ENCODE peak calls at places on chromosomes 2 and 18, in ten cellular contexts. One of them, this sample, is unnamed.

GRCh38 chr2:130370490-130370889 is 14.6 kb downstream of the PTPN18 start:
- DNase-seq in spleen: peak
- DNase-seq in HCT116: no peak
- DNase-seq in GM12891: no peak
- DNase-seq in GM12892: no peak
- DNase-seq in HL-60: no peak
- DNase-seq in H1: no peak
- DNase-seq in breast epithelium: no peak
- DNase-seq in upper lobe of left lung: no peak
- DNase-seq in SK-N-SH: no peak
- DNase-seq in this sample: peak

GRCh38 chr18:41324020-41324791 is 630.8 kb upstream of the PIK3C3 start:
- DNase-seq in GM12891: no peak
- DNase-seq in breast epithelium: no peak
- DNase-seq in upper lobe of left lung: no peak
- DNase-seq in SK-N-SH: no peak
- DNase-seq in HL-60: no peak
- DNase-seq in spleen: no peak
- DNase-seq in H1: no peak
- DNase-seq in GM12892: no peak
- DNase-seq in HCT116: no peak
- DNase-seq in this sample: no peak

GRCh38 chr18:316391-316790 is 48.5 kb upstream of the THOC1 start:
- DNase-seq in H1: no peak
- DNase-seq in SK-N-SH: no peak
- DNase-seq in spleen: no peak
- DNase-seq in GM12891: no peak
- DNase-seq in GM12892: no peak
- DNase-seq in breast epithelium: no peak
- DNase-seq in HL-60: no peak
- DNase-seq in HCT116: no peak
- DNase-seq in upper lobe of left lung: no peak
- DNase-seq in this sample: no peak

GRCh38 chr2:150486539-150487484 is 655 bp downstream of the RND3 start:
- DNase-seq in spleen: no peak
- DNase-seq in H1: peak
- DNase-seq in upper lobe of left lung: peak
- DNase-seq in HL-60: no peak
- DNase-seq in GM12891: peak
- DNase-seq in GM12892: peak
- DNase-seq in HCT116: no peak
- DNase-seq in SK-N-SH: peak
- DNase-seq in breast epithelium: peak
- DNase-seq in this sample: peak

GRCh38 chr18:54607213-54607934 is 16.3 kb downstream of the DYNAP start:
- DNase-seq in breast epithelium: peak
- DNase-seq in SK-N-SH: no peak
- DNase-seq in HL-60: no peak
- DNase-seq in H1: peak
- DNase-seq in HCT116: no peak
- DNase-seq in upper lobe of left lung: no peak
- DNase-seq in GM12891: no peak
- DNase-seq in GM12892: no peak
- DNase-seq in spleen: no peak
- DNase-seq in this sample: no peak

GRCh38 chr2:29374823-29375222 is 259.6 kb downstream of the CLIP4 start:
- DNase-seq in H1: no peak
- DNase-seq in SK-N-SH: no peak
- DNase-seq in HL-60: no peak
- DNase-seq in HCT116: no peak
- DNase-seq in GM12892: no peak
- DNase-seq in upper lobe of left lung: no peak
- DNase-seq in GM12891: no peak
- DNase-seq in breast epithelium: no peak
- DNase-seq in spleen: no peak
- DNase-seq in this sample: no peak

GRCh38 chr2:118609138-118609537 is 238.3 kb downstream of the EN1 start:
- DNase-seq in GM12892: no peak
- DNase-seq in HCT116: no peak
- DNase-seq in spleen: no peak
- DNase-seq in HL-60: no peak
- DNase-seq in upper lobe of left lung: no peak
- DNase-seq in GM12891: no peak
- DNase-seq in SK-N-SH: no peak
- DNase-seq in H1: no peak
- DNase-seq in breast epithelium: no peak
- DNase-seq in this sample: no peak

GRCh38 chr2:188786368-188786781 is 187.8 kb upstream of the COL3A1 start:
- DNase-seq in breast epithelium: no peak
- DNase-seq in H1: no peak
- DNase-seq in SK-N-SH: no peak
- DNase-seq in spleen: no peak
- DNase-seq in GM12891: no peak
- DNase-seq in GM12892: no peak
- DNase-seq in upper lobe of left lung: no peak
- DNase-seq in HL-60: no peak
- DNase-seq in HCT116: peak
- DNase-seq in this sample: no peak

DNA sequence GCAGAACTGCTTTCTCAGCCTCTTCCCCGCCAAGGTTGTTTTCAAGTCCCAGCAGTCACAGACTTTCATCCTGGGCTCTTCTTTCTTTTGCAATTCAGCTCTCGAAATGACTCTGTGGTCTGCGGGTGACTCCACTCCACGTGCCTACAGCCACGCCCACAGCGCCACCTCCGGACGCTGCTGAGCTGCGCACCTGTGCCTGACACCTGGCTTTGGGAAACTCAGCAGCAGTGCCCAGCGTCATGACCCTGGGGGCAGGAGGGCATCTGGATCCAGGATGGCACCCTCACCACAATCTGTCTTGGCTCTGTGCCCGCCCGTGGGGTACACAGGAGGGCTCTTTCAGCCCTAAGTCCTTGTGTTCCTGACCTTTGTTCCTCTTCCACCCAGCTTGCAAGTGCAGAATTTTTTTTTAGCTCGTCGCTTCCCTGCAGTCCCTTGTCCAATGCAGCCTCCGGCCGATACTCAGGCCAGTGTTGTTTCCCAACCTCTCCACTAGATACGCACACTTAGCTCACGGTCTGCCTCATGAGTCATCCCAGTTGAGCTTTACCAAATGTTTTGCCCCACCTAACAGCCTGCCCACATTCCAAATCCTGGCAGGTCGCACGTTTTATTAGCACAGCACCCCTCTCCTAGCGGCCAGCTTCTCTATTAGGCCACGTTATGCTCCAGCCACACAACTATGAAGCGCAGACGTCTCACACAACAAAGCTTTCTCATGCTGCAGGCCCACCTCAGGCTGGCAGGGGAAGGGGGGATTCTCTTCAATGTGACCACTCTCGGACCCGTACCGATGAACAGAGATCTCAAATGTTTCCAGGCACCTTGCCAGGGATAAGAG is 6.5 kb upstream of the CAPN10 start:
- DNase-seq in HL-60: peak
- DNase-seq in GM12892: no peak
- DNase-seq in spleen: peak
- DNase-seq in H1: peak
- DNase-seq in GM12891: no peak
- DNase-seq in SK-N-SH: no peak
- DNase-seq in breast epithelium: peak
- DNase-seq in upper lobe of left lung: peak
- DNase-seq in HCT116: peak
- DNase-seq in this sample: no peak
- TF ChIP-seq POLR2AphosphoS5 in HL-60: peak
- TF ChIP-seq POLR2AphosphoS5 in GM12892: no peak
- TF ChIP-seq POLR2AphosphoS5 in spleen: peak
- TF ChIP-seq POLR2AphosphoS5 in H1: no peak
- TF ChIP-seq POLR2AphosphoS5 in GM12891: peak
- TF ChIP-seq POLR2AphosphoS5 in SK-N-SH: no peak
- TF ChIP-seq POLR2AphosphoS5 in breast epithelium: no peak
- TF ChIP-seq POLR2AphosphoS5 in upper lobe of left lung: peak
- TF ChIP-seq POLR2AphosphoS5 in HCT116: no peak
- TF ChIP-seq POLR2AphosphoS5 in this sample: no peak

GRCh38 chr2:27278010-27278409 is 2.8 kb downstream of the DNAJC5G start:
- DNase-seq in SK-N-SH: no peak
- DNase-seq in breast epithelium: no peak
- DNase-seq in spleen: no peak
- DNase-seq in H1: no peak
- DNase-seq in upper lobe of left lung: no peak
- DNase-seq in HCT116: no peak
- DNase-seq in HL-60: no peak
- DNase-seq in GM12891: no peak
- DNase-seq in GM12892: no peak
- DNase-seq in this sample: no peak
- TF ChIP-seq POLR2AphosphoS5 in SK-N-SH: no peak
- TF ChIP-seq POLR2AphosphoS5 in breast epithelium: no peak
- TF ChIP-seq POLR2AphosphoS5 in spleen: no peak
- TF ChIP-seq POLR2AphosphoS5 in H1: no peak
- TF ChIP-seq POLR2AphosphoS5 in upper lobe of left lung: no peak
- TF ChIP-seq POLR2AphosphoS5 in HCT116: no peak
- TF ChIP-seq POLR2AphosphoS5 in HL-60: no peak
- TF ChIP-seq POLR2AphosphoS5 in GM12891: no peak
- TF ChIP-seq POLR2AphosphoS5 in GM12892: no peak
- TF ChIP-seq POLR2AphosphoS5 in this sample: no peak

DNA sequence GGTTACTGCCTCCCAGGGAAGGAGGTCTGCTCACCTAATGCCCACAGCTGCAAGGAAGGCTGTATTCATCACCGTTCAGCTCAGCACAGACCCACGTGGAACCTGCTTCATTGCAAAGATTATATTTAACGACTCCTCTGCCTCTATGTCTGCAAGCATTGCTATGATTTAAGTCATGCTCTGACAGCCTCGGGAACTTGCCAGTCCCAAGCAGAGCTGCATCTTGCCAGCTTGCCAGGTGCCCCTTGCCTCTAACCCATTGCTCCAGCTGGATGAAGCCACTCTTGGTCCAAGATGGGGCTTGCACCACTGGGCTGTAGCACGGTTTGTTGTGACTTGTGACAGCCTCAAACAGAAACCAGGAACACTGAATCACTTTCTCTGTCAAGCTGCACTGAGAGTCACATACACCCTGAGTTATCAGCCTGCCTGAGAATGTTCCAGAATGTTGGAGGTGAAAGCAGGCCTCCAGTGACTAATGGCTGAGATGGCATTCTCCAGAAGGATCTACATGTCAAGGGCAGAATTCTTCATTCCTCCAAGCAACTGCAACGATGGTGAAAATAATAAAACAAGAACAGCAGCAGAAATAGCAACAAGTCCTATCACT is 651.1 kb upstream of the ID2 start:
- DNase-seq in HL-60: no peak
- DNase-seq in GM12891: no peak
- DNase-seq in H1: no peak
- DNase-seq in upper lobe of left lung: no peak
- DNase-seq in HCT116: no peak
- DNase-seq in spleen: no peak
- DNase-seq in breast epithelium: no peak
- DNase-seq in GM12892: no peak
- DNase-seq in SK-N-SH: no peak
- DNase-seq in this sample: no peak
- TF ChIP-seq POLR2AphosphoS5 in HL-60: no peak
- TF ChIP-seq POLR2AphosphoS5 in GM12891: no peak
- TF ChIP-seq POLR2AphosphoS5 in H1: no peak
- TF ChIP-seq POLR2AphosphoS5 in upper lobe of left lung: no peak
- TF ChIP-seq POLR2AphosphoS5 in HCT116: no peak
- TF ChIP-seq POLR2AphosphoS5 in spleen: no peak
- TF ChIP-seq POLR2AphosphoS5 in breast epithelium: no peak
- TF ChIP-seq POLR2AphosphoS5 in GM12892: no peak
- TF ChIP-seq POLR2AphosphoS5 in SK-N-SH: no peak
- TF ChIP-seq POLR2AphosphoS5 in this sample: no peak

GRCh38 chr18:44828080-44828479 is 147.4 kb downstream of the SETBP1 start:
- DNase-seq in SK-N-SH: no peak
- DNase-seq in breast epithelium: peak
- DNase-seq in upper lobe of left lung: no peak
- DNase-seq in GM12892: no peak
- DNase-seq in HCT116: no peak
- DNase-seq in HL-60: no peak
- DNase-seq in spleen: no peak
- DNase-seq in H1: no peak
- DNase-seq in GM12891: no peak
- DNase-seq in this sample: no peak

GRCh38 chr18:44824884-44825283 is 144.2 kb downstream of the SETBP1 start:
- DNase-seq in SK-N-SH: no peak
- DNase-seq in GM12892: no peak
- DNase-seq in H1: no peak
- DNase-seq in breast epithelium: no peak
- DNase-seq in upper lobe of left lung: no peak
- DNase-seq in HL-60: no peak
- DNase-seq in spleen: no peak
- DNase-seq in GM12891: no peak
- DNase-seq in HCT116: no peak
- DNase-seq in this sample: no peak

GRCh38 chr18:44823286-44823685 is 142.6 kb downstream of the SETBP1 start:
- DNase-seq in HL-60: no peak
- DNase-seq in HCT116: no peak
- DNase-seq in GM12892: no peak
- DNase-seq in upper lobe of left lung: no peak
- DNase-seq in spleen: no peak
- DNase-seq in SK-N-SH: no peak
- DNase-seq in breast epithelium: no peak
- DNase-seq in H1: no peak
- DNase-seq in GM12891: no peak
- DNase-seq in this sample: no peak

GRCh38 chr18:44823782-44824181 is 143.1 kb downstream of the SETBP1 start:
- DNase-seq in GM12892: no peak
- DNase-seq in spleen: no peak
- DNase-seq in HCT116: no peak
- DNase-seq in breast epithelium: peak
- DNase-seq in H1: no peak
- DNase-seq in SK-N-SH: no peak
- DNase-seq in GM12891: no peak
- DNase-seq in HL-60: no peak
- DNase-seq in upper lobe of left lung: no peak
- DNase-seq in this sample: no peak

DNA sequence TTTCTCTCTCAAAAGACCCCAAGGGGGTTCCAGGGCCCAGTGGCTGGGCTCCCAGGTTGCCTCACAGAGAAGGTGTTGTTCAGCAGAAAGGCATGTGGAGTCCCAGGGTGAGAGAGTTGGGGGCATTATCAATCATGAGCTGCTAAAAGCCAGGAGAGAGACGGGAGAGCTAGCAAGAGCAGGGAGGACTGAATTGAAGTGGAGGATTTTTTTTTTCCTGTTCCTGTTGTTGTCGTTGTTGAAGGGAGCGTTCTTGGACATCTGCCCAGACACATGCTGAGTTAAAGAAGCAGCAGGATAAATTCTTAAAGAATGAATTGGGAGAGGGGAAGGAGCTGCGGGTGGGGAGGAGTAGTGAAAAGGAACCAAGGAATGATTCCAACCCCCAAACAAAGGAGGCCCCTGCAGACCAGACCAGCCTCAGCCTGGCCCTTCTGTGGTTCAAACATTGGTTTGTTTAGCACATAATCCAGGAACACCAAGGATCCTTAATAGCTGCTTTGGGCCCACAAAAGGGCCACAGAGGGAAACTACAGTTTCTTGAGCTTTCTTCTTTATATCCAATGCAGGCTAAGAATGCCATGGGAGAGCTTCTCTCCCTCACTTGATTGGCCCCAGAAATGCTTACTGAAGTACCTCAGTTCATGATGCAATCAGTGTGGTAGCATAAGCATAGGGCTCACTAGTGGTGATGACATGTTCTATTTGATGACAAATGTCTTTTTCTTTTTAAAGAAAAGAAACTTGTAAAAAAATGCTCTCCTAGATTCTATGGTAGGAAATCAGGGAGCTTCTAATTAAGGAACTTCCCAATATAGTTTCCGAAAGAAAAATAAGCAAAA is 146.0 kb downstream of the SETBP1 start:
- DNase-seq in HCT116: no peak
- DNase-seq in breast epithelium: peak
- DNase-seq in GM12891: no peak
- DNase-seq in H1: no peak
- DNase-seq in upper lobe of left lung: peak
- DNase-seq in GM12892: no peak
- DNase-seq in spleen: no peak
- DNase-seq in HL-60: no peak
- DNase-seq in SK-N-SH: no peak
- DNase-seq in this sample: peak
- TF ChIP-seq POLR2AphosphoS5 in HCT116: no peak
- TF ChIP-seq POLR2AphosphoS5 in breast epithelium: peak
- TF ChIP-seq POLR2AphosphoS5 in GM12891: no peak
- TF ChIP-seq POLR2AphosphoS5 in H1: no peak
- TF ChIP-seq POLR2AphosphoS5 in upper lobe of left lung: no peak
- TF ChIP-seq POLR2AphosphoS5 in GM12892: no peak
- TF ChIP-seq POLR2AphosphoS5 in spleen: no peak
- TF ChIP-seq POLR2AphosphoS5 in HL-60: no peak
- TF ChIP-seq POLR2AphosphoS5 in SK-N-SH: peak
- TF ChIP-seq POLR2AphosphoS5 in this sample: no peak